ENCODE peak calls at places on chromosomes 13 and 19, in four cellular contexts. D, V, P and T are unnamed samples.

GRCh38 chr13:100835695-100836094 is 161.1 kb upstream of the TMTC4 start:
- DNase-seq in D (no peak), P (no peak), V (no peak), T (no peak)

GRCh38 chr19:40702337-40703012 is 12.0 kb upstream of the NUMBL start:
- DNase-seq in D (no peak), P (no peak), V (no peak), T (peak)

GRCh38 chr19:4059931-4060620 is 6.6 kb downstream of the ZBTB7A start:
- DNase-seq in V (peak), P (peak), D (peak), T (peak)

GRCh38 chr13:44660050-44660449 is 83.9 kb upstream of the TSC22D1 start:
- DNase-seq in V (no peak), P (no peak), D (no peak), T (no peak)

GRCh38 chr19:46133777-46134231 is 9.3 kb upstream of the IGFL3 start:
- DNase-seq in P (no peak), V (no peak), D (no peak), T (no peak)

GRCh38 chr19:32397736-32398135 is 7.8 kb upstream of the DPY19L3 start:
- DNase-seq in V (no peak), D (no peak), P (no peak), T (no peak)

GRCh38 chr19:36849701-36850645 is 703 bp upstream of the ZNF345 start:
- DNase-seq in P (peak), D (peak), V (peak), T (peak)

GRCh38 chr13:77692746-77693448 is 4.6 kb upstream of the SLAIN1 start:
- DNase-seq in V (no peak), D (no peak), P (no peak), T (no peak)

GRCh38 chr13:34678154-34678553 is 263.9 kb upstream of the NBEA start:
- DNase-seq in V (no peak), P (no peak), D (no peak), T (no peak)

GRCh38 chr19:16376649-16377048 is 52.0 kb downstream of the KLF2 start:
- DNase-seq in P (no peak), D (no peak), V (no peak), T (no peak)

GRCh38 chr19:4232614-4233281 is 3.4 kb downstream of the EBI3 start:
- DNase-seq in V (no peak), D (no peak), P (no peak), T (no peak)

GRCh38 chr19:1767464-1767933 is 14.2 kb downstream of the ONECUT3 start:
- DNase-seq in D (no peak), V (no peak), P (peak), T (peak)

GRCh38 chr13:97266328-97266727 is 44.2 kb downstream of the MBNL2 start:
- DNase-seq in V (no peak), D (no peak), P (no peak), T (no peak)

GRCh38 chr13:49935171-49936084 is 712 bp downstream of the SPRYD7 start:
- DNase-seq in D (peak), V (no peak), P (peak), T (peak)

GRCh38 chr19:11927227-11927626 is 2.3 kb downstream of the ZNF700 start:
- DNase-seq in D (no peak), P (no peak), V (no peak), T (no peak)

GRCh38 chr13:113544071-113544891 is 40.3 kb upstream of the TFDP1 start:
- DNase-seq in P (no peak), V (peak), D (no peak), T (no peak)

GRCh38 chr19:46616631-46617322 is 8.1 kb downstream of the PTGIR start:
- DNase-seq in V (peak), D (peak), P (no peak), T (peak)

GRCh38 chr19:48806818-48807589 is 3.8 kb downstream of the BCAT2 start:
- DNase-seq in D (no peak), V (no peak), P (no peak), T (no peak)

GRCh38 chr19:52670046-52670445 is 31.9 kb upstream of the ZNF83 start:
- DNase-seq in P (no peak), D (no peak), V (no peak), T (no peak)

GRCh38 chr19:45245334-45245787 is at the start of gene EXOC3L2:
- DNase-seq in V (peak), D (peak), P (no peak), T (peak)

GRCh38 chr13:107864543-107865460 is 350.5 kb downstream of the LIG4 start:
- DNase-seq in V (no peak), P (no peak), D (no peak), T (no peak)

GRCh38 chr13:103099894-103100293 is 33.7 kb upstream of the SLC10A2 start:
- DNase-seq in D (no peak), P (no peak), V (no peak), T (no peak)

GRCh38 chr19:40284501-40285352 is at the start of gene AKT2:
- DNase-seq in V (no peak), P (peak), D (no peak), T (peak)

GRCh38 chr13:98595134-98595533 is 18.2 kb upstream of the STK24 start:
- DNase-seq in P (no peak), V (no peak), D (no peak), T (no peak)

GRCh38 chr13:98599502-98600328 is 22.8 kb upstream of the STK24 start:
- DNase-seq in D (no peak), P (no peak), V (no peak), T (no peak)

GRCh38 chr13:98592353-98592740 is 15.4 kb upstream of the STK24 start:
- DNase-seq in P (no peak), D (no peak), V (no peak), T (no peak)

DNA sequence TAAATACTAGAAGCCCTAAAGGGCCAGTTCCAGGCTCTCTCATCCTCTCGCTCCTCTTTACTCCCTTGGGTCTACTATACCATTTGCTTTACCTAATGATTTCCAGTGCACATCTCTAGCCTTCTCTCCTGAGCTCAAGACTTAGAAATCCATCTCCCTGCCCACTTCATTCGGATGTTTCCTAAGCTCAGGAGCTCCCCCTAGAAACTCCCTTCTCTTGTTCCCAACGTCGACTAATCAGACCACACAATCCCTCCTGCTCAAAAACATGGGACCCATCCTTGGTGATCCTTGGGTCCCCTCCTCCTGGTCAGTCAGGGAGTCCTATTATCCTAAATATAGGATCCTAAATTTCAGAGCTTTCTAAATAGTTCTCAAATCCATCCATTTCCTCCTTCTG is 21.1 kb upstream of the STK24 start:
- DNase-seq in V (no peak), P (no peak), D (no peak), T (no peak)
- H3K4me3 ChIP-seq in V (no peak), P (no peak), D (no peak), T (no peak)

GRCh38 chr13:94246495-94246894 is 233.0 kb downstream of the DCT start:
- DNase-seq in P (no peak), D (no peak), V (no peak), T (no peak)
- H3K27ac ChIP-seq in P (no peak), D (no peak), V (no peak), T (no peak)

GRCh38 chr19:55320844-55321419 is 4.2 kb downstream of the TMEM150B start:
- DNase-seq in P (no peak), V (no peak), D (no peak), T (no peak)

GRCh38 chr19:55321466-55321865 is 3.7 kb downstream of the TMEM150B start:
- DNase-seq in D (no peak), P (no peak), V (no peak), T (no peak)

GRCh38 chr19:55325172-55325571 is at the start of gene TMEM150B:
- DNase-seq in D (no peak), V (no peak), P (no peak), T (no peak)

GRCh38 chr19:55324705-55325104 is 436 bp downstream of the TMEM150B start:
- DNase-seq in P (no peak), D (no peak), V (no peak), T (no peak)

DNA sequence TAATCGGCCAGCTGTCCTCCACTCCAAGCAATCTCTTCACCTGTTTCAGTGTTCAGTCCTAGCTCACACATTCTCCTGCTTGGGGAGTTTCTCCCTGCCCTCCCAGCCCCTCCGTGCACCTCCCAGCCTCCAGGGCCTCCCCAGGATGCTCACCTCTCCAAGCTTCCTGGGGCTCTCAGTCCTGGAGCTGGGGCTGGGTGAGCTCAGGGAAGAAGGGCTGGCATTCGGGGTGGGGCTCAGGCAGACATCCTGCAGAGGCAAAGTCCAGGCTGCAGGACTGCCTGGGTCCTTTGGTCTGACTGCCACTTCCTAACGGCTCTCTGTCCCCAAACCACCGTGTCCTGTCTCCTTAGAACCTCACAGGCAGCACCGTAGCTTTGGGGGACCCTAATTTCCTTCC is 2.6 kb downstream of the TMEM150B start:
- DNase-seq in P (no peak), V (no peak), D (no peak), T (no peak)
- H3K4me3 ChIP-seq in P (no peak), V (no peak), D (no peak), T (no peak)

DNA sequence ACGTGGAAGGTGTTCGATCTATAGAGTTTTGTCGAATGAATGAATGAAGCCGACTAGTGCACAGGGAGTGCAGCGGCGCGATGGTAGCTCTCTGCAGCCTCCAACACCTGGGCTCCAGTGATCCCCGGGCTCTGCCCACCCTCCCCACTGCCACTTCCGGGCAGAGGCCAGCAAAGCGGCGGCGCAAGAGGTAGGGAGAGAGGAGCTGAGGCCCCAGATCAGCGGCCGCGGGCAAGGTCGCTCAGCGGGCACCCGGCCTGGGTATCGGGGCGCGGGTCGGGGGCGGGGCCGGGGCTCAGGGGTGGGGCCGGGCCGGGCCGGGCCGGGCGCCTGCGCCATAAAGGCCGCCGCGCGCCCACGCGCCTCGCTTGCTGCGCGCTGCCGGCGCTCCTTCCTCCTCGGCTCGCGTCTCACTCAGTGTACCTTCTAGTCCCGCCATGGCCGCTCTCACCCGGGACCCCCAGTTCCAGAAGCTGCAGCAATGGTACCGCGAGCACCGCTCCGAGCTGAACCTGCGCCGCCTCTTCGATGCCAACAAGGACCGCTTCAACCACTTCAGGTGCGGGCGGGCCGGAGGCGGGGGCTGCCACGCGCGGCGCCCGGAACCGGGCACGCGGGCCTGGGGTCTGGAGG is at the start of gene GPI:
- DNase-seq in D (peak), P (peak), V (peak), T (peak)
- H3K27ac ChIP-seq in D (peak), P (peak), V (peak), T (peak)

GRCh38 chr13:25171170-25171516 is 945 bp downstream of the AMER2 start:
- DNase-seq in V (no peak), P (no peak), D (no peak), T (no peak)

GRCh38 chr13:25170554-25171107 is 1.5 kb downstream of the AMER2 start:
- DNase-seq in P (no peak), V (no peak), D (no peak), T (no peak)

GRCh38 chr13:25169951-25170553 is 2.0 kb downstream of the AMER2 start:
- DNase-seq in V (no peak), P (no peak), D (no peak), T (no peak)

GRCh38 chr13:25172303-25172630 is 179 bp upstream of the AMER2 start:
- DNase-seq in D (no peak), P (no peak), V (no peak), T (no peak)

DNA sequence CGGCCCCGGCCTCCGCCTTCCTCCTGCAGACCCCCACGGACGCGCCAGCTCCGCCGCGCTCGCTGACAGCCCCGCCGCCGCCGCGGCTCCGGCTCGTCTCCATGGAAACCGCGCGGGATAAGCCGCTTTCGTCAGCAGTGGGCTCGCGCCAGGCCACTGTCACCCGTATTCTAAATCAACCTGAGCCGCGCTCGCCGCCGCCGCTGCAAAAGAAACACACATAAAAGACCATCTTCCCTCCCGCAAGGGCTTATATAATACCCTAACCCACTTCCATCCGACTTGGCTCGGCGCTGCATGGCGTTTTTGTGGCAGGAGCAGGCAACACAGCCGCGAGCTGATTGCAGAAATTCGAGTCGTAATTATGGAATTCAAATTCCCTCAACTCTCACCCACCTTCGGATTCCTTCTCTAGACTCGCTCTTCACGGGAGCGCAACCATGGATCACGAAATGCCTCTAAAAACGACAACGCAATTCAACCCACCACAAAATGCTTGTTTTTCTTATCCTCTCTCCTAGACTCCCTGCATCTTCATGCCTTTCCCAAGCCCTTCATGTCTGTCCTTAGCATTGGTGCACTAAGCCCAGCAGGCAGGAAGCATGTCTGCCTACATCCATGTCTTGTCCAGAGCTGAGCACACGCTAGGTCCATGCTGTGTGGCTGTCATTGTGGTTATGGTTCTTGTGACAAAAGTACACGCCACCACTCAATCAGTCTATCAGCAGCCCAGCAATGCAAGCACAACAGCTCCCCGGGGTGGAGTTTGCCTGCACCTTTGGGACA is at the start of gene AMER2:
- DNase-seq in V (no peak), D (peak), P (no peak), T (peak)
- H3K4me3 ChIP-seq in V (peak), D (no peak), P (peak), T (peak)

GRCh38 chr19:29532956-29533355 is 7.2 kb downstream of the VSTM2B start:
- DNase-seq in D (no peak), V (peak), P (no peak), T (no peak)
- H3K27ac ChIP-seq in D (no peak), V (no peak), P (no peak), T (no peak)

GRCh38 chr13:24272452-24273161 is 36.8 kb upstream of the C1QTNF9 start:
- DNase-seq in P (peak), V (no peak), D (peak), T (no peak)
- H3K4me3 ChIP-seq in P (peak), V (peak), D (no peak), T (peak)

GRCh38 chr19:18377026-18377425 is 8.9 kb upstream of the GDF15 start:
- DNase-seq in P (no peak), V (no peak), D (no peak), T (no peak)
- H3K27ac ChIP-seq in P (no peak), V (no peak), D (no peak), T (no peak)